ENCODE peak calls at places on chromosomes 13 and 19, in four cellular contexts. K is lung, A is right lobe of liver, J is PC-3. M is an unnamed sample. For H3K27me3, the result is how much of the 10 kb centered on the place peaks cover.

GRCh38 chr13:87667686-87668085 is 3.5 kb upstream of the SLITRK5 start:
- DNase-seq in K (no peak), J (peak), A (no peak), M (peak)

GRCh38 chr13:109644069-109644750 is 142.2 kb downstream of the IRS2 start:
- DNase-seq in K (no peak), J (peak), A (no peak), M (peak)

GRCh38 chr13:44306401-44307192 is 67.0 kb upstream of the SERP2 start:
- DNase-seq in K (no peak), A (peak), J (peak), M (peak)

GRCh38 chr19:48638831-48639381 is 1.7 kb upstream of the DBP start:
- DNase-seq in A (peak), K (no peak), J (no peak), M (no peak)

GRCh38 chr19:51407631-51408131 is 9.8 kb downstream of the SIGLEC10 start:
- DNase-seq in K (no peak), A (no peak), J (peak), M (peak)

GRCh38 chr13:36495431-36495830 is 63.1 kb downstream of the CCNA1 start:
- DNase-seq in J (no peak), A (no peak), K (no peak), M (no peak)

GRCh38 chr13:37443538-37443937 is 155.0 kb downstream of the POSTN start:
- DNase-seq in J (no peak), A (no peak), K (no peak), M (peak)

GRCh38 chr19:16180611-16181010 is 4.6 kb upstream of the FAM32A start:
- DNase-seq in J (peak), A (no peak), K (no peak), M (peak)

GRCh38 chr13:52414963-52415362 is 9.0 kb upstream of the THSD1 start:
- DNase-seq in A (no peak), K (no peak), J (no peak), M (peak)

GRCh38 chr13:43307921-43308433 is 284.6 kb downstream of the DNAJC15 start:
- DNase-seq in J (peak), K (peak), A (peak), M (peak)

GRCh38 chr13:75633285-75633684 is 2.8 kb upstream of the LMO7 start:
- DNase-seq in J (peak), K (no peak), A (no peak), M (peak)

GRCh38 chr13:95181586-95181985 is 119.7 kb downstream of the ABCC4 start:
- DNase-seq in A (no peak), K (no peak), J (no peak), M (no peak)

GRCh38 chr13:99572921-99573320 is 71.6 kb downstream of the TM9SF2 start:
- DNase-seq in K (no peak), A (no peak), J (no peak), M (no peak)

GRCh38 chr19:11421607-11422098 is 2.5 kb upstream of the RGL3 start:
- DNase-seq in A (peak), K (peak), J (no peak), M (no peak)

GRCh38 chr13:51781246-51782022 is 22.5 kb downstream of the DHRS12 start:
- DNase-seq in A (no peak), K (no peak), J (peak), M (peak)

GRCh38 chr19:3518669-3519068 is 12.6 kb downstream of the FZR1 start:
- DNase-seq in K (no peak), J (no peak), A (no peak), M (no peak)

GRCh38 chr19:14502334-14503092 is 6.6 kb upstream of the GIPC1 start:
- DNase-seq in A (peak), K (no peak), J (peak), M (peak)

GRCh38 chr19:56174550-56174949 is 1.3 kb upstream of the GALP start:
- DNase-seq in J (no peak), K (no peak), A (no peak), M (no peak)

GRCh38 chr19:34189199-34189916 is 17.1 kb downstream of the LSM14A start:
- DNase-seq in J (no peak), K (no peak), A (no peak), M (no peak)

GRCh38 chr13:32381539-32381938 is 46.4 kb downstream of the N4BP2L1 start:
- DNase-seq in J (peak), A (no peak), K (no peak), M (peak)

GRCh38 chr19:52646571-52647222 is 8.5 kb upstream of the ZNF83 start:
- DNase-seq in A (no peak), J (no peak), K (no peak), M (no peak)

GRCh38 chr19:8498295-8498694 is 4.1 kb downstream of the PRAM1 start:
- DNase-seq in A (no peak), K (no peak), J (no peak), M (no peak)

GRCh38 chr19:3357731-3358391 is 8.5 kb upstream of the NFIC start:
- DNase-seq in A (no peak), K (no peak), J (no peak), M (no peak)

GRCh38 chr13:39284801-39285388 is 246.6 kb downstream of the NHLRC3 start:
- DNase-seq in A (no peak), K (no peak), J (no peak), M (no peak)

GRCh38 chr13:99439048-99439447 is 62.2 kb upstream of the TM9SF2 start:
- DNase-seq in A (no peak), J (no peak), K (no peak), M (no peak)

GRCh38 chr19:11138659-11139526 is 16.7 kb downstream of the SPC24 start:
- DNase-seq in K (peak), A (peak), J (peak), M (peak)

GRCh38 chr13:49441846-49442245 is 2.0 kb downstream of the CAB39L start:
- DNase-seq in K (no peak), J (peak), A (no peak), M (peak)

GRCh38 chr19:51448011-51448744 is 10.1 kb downstream of the SIGLEC8 start:
- DNase-seq in J (no peak), K (no peak), A (no peak), M (no peak)

GRCh38 chr13:95485518-95486144 is 66.9 kb upstream of the CLDN10 start:
- DNase-seq in K (no peak), J (no peak), A (no peak), M (peak)

GRCh38 chr13:24741016-24741662 is 22.8 kb upstream of the RNF17 start:
- DNase-seq in K (no peak), J (no peak), A (no peak), M (no peak)

GRCh38 chr19:27860309-27860934 is 1352.5 kb downstream of the UQCRFS1 start:
- DNase-seq in J (no peak), K (no peak), A (no peak), M (no peak)

GRCh38 chr13:51674276-51674675 is 90.0 kb downstream of the WDFY2 start:
- DNase-seq in J (peak), A (no peak), K (peak), M (peak)

GRCh38 chr19:14343286-14343685 is 38.0 kb upstream of the ADGRE5 start:
- DNase-seq in K (no peak), J (no peak), A (no peak), M (no peak)

GRCh38 chr13:22275393-22275792 is 604.5 kb downstream of the FGF9 start:
- DNase-seq in A (no peak), K (no peak), J (no peak), M (no peak)

GRCh38 chr13:99442273-99442895 is 58.9 kb upstream of the TM9SF2 start:
- DNase-seq in A (no peak), K (no peak), J (peak), M (peak)

GRCh38 chr13:39023316-39023715 is 14.6 kb downstream of the PROSER1 start:
- DNase-seq in J (no peak), K (no peak), A (no peak), M (peak)

GRCh38 chr19:35767288-35768081 is 7.9 kb upstream of the ARHGAP33 start:
- DNase-seq in A (peak), K (no peak), J (no peak), M (no peak)

GRCh38 chr19:19343762-19344161 is 23.1 kb downstream of the MAU2 start:
- DNase-seq in K (no peak), A (no peak), J (no peak), M (no peak)

GRCh38 chr19:19343016-19343362 is 22.4 kb downstream of the MAU2 start:
- DNase-seq in J (no peak), K (no peak), A (no peak), M (no peak)

GRCh38 chr19:19345232-19345631 is 24.6 kb downstream of the MAU2 start:
- DNase-seq in K (no peak), J (no peak), A (no peak), M (no peak)

GRCh38 chr19:19341026-19341425 is 20.4 kb downstream of the MAU2 start:
- DNase-seq in A (no peak), K (no peak), J (no peak), M (no peak)

GRCh38 chr19:19342086-19343015 is 21.7 kb downstream of the MAU2 start:
- DNase-seq in K (peak), A (peak), J (peak), M (peak)
- TF ChIP-seq CTCF in K (peak), A (peak), J (peak), M (peak)

GRCh38 chr19:703329-703650 is 5.4 kb upstream of the PALM start:
- DNase-seq in A (no peak), J (no peak), K (no peak), M (no peak)

GRCh38 chr19:709196-709964 is 645 bp downstream of the PALM start:
- DNase-seq in J (no peak), K (no peak), A (no peak), M (no peak)

GRCh38 chr19:708154-709141 is at the start of gene PALM:
- DNase-seq in K (no peak), J (peak), A (no peak), M (no peak)

GRCh38 chr19:704447-704741 is 4.3 kb upstream of the PALM start:
- DNase-seq in A (no peak), K (no peak), J (no peak), M (no peak)

DNA sequence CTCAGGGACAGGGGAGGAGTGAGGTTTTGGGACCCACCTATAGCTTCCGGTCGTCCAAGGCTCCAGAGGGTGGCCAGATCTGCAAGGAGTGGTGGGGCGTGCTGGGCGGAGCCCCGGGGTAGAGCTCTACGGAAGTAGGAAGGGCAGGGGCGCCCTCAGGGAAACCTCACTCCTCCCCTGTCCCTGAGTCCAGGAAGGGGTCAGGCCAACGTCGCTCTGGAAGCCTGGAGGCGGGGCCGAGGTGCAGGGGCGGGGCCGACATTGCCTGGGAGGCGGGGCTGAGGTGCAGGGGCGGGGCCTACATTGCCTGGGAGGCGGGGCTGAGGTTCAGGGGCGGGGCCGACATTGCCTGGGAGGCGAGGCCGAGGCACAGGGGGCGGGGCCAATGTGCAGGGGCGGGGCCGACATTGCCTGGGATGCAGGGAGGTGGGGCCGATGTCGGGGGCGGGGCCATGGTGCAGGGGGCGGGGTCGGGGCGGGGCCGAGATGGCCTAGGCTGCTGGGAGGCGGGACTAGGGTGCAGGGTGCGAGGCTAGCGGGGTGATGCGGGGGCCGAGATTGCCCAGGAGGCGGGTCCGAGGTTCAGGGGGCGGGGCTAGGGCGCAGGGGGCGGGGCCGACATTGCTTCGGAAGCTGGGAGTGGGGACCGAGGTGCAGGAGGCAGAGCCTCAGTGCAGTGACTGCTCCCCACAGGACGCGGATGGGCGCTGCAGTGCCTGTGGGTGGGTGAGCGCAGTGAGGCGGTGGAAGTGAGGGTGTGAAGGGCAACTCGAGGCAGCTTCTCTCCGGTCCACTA is 4.9 kb upstream of the PALM start:
- DNase-seq in J (peak), A (peak), K (peak), M (no peak)
- H3K4me3 ChIP-seq in J (no peak), A (no peak), K (no peak), M (no peak)

GRCh38 chr19:30390356-30390988 is 18.3 kb downstream of the ZNF536 start:
- DNase-seq in A (no peak), J (no peak), K (no peak), M (no peak)

GRCh38 chr19:30393046-30393445 is 20.9 kb downstream of the ZNF536 start:
- DNase-seq in J (no peak), K (no peak), A (no peak), M (no peak)

GRCh38 chr19:30391554-30392551 is 19.7 kb downstream of the ZNF536 start:
- DNase-seq in K (no peak), J (no peak), A (no peak), M (no peak)

GRCh38 chr19:30388819-30389218 is 16.6 kb downstream of the ZNF536 start:
- DNase-seq in K (peak), A (no peak), J (no peak), M (no peak)

GRCh38 chr19:30391052-30391451 is 18.9 kb downstream of the ZNF536 start:
- DNase-seq in K (no peak), J (no peak), A (no peak), M (no peak)
- H3K27me3 ChIP-seq in K (under half), J (under half), A (under half), M (under half)

DNA sequence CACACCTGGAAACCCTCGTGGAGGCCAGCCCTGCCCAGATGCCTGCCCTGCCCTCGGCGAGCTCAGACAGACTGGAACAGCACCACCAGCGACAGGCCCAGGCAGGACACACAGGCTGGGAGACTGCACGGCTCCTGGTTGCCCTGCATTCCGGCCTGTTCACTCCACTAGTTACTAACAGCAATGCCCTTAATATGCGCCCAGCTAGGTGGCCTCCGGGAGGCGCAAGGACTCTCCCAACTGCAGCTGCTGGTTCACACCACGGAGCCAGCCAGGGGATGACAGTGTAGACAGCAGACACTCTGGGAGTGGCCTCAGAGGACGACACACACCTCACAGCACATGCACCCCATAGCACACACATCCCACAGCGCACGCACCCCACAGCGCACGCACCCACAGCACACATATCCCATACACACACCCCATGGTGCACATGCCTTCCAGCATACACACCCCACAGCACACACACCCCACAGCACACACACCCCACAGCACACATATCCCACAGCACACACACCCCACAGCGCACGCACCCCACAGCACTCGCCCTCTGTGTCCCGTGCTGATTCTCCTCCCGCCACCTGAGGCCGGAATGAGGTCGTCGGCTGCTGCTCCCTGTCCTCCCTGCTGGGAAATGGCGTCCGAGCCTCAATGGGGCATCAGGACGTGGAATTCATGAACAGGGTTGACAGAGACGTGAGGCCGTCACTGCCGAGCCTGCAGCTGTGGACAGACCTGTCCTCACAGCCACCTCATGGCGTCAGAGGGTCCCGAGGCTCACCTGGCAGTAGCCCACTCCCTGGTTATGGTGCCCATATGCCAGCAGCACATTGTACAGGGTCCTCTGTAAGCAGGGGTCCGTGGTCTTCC is 13.6 kb downstream of the GRTP1 start:
- DNase-seq in K (no peak), A (no peak), J (no peak), M (peak)
- TF ChIP-seq CTCF in K (no peak), A (no peak), J (no peak), M (no peak)

GRCh38 chr19:46489445-46490272 is 6.0 kb downstream of the PNMA8B start:
- DNase-seq in A (peak), J (no peak), K (no peak), M (no peak)
- H3K4me3 ChIP-seq in A (no peak), J (no peak), K (no peak), M (no peak)

DNA sequence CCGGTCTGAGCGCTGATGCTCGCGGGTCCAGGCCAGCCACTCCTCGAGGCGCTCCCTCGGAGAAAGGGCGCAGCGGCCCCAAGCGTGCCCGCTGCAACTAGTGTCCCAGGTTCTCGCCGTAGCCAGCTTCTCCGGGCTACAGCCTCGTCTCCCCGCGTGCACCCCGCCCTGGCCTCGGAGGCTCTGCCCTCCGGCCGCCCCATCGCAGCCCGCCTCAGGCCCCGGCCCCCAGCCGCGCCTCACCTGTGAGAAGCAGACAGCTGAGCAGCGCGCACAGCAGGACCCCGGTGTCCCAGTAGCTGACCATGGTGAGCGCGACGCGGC is 429 bp downstream of the FLT1 start:
- DNase-seq in K (no peak), A (no peak), J (no peak), M (no peak)
- H3K27me3 ChIP-seq in K (under half), A (under half), J (half or more), M (under half)

GRCh38 chr13:106802917-106803316 is 235.0 kb upstream of the ARGLU1 start:
- DNase-seq in A (no peak), K (no peak), J (no peak), M (no peak)
- TF ChIP-seq CTCF in A (no peak), K (no peak), J (no peak), M (no peak)

DNA sequence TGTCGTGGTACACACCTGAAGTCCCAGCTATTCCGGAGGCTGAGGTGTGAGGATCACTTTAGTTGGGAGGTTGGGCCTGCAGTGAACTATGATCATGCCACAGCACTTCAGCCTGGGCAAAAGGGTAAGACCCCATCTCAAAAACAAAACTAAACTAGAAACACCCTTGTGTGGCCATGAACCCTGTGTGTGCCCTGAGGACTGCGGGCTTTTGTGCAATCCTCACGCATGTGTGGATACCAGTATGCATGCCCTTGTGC is 1.1 kb upstream of the EGLN2 start:
- DNase-seq in K (no peak), J (no peak), A (no peak), M (no peak)
- H3K4me3 ChIP-seq in K (no peak), J (peak), A (peak), M (no peak)

GRCh38 chr19:6587998-6588507 is 2.9 kb downstream of the CD70 start:
- DNase-seq in K (no peak), J (no peak), A (no peak), M (no peak)

GRCh38 chr19:6588508-6589345 is 2.2 kb downstream of the CD70 start:
- DNase-seq in A (no peak), J (no peak), K (no peak), M (no peak)

GRCh38 chr19:6586056-6586455 is 4.9 kb downstream of the CD70 start:
- DNase-seq in A (no peak), J (no peak), K (no peak), M (no peak)

GRCh38 chr19:6587093-6587820 is 3.7 kb downstream of the CD70 start:
- DNase-seq in K (no peak), J (no peak), A (no peak), M (no peak)

GRCh38 chr19:6586726-6587092 is 4.2 kb downstream of the CD70 start:
- DNase-seq in K (no peak), J (no peak), A (no peak), M (no peak)
- H3K27me3 ChIP-seq in K (under half), J (half or more), A (under half), M (under half)

GRCh38 chr19:17716309-17716929 is 2.9 kb upstream of the MAP1S start:
- DNase-seq in A (no peak), K (no peak), J (no peak), M (no peak)
- TF ChIP-seq CTCF in A (no peak), K (no peak), J (peak), M (no peak)